ENCODE peak calls at places on chromosomes 13 and 19, in eight cellular contexts. M is central memory CD4-positive, alpha-beta T cell; C is SW 1271; K is SHP77; I is neural crest cell; X is AML-193; T is NCI-H2081; A is HEK293T. W is an unnamed sample.

GRCh38 chr13:99614465-99614885 is 113.2 kb downstream of the TM9SF2 start:
- DNase-seq in X (peak; percentile 71), I (no peak), A (no peak), C (no peak), T (no peak), M (peak; percentile 17), K (peak; percentile 62), W (peak; percentile 1)

GRCh38 chr13:76189882-76190519 is 553.9 kb downstream of the LMO7 start:
- DNase-seq in K (no peak), X (no peak), M (no peak), C (no peak), A (no peak), I (no peak), T (no peak), W (no peak)

GRCh38 chr13:20684535-20684934 is 19.0 kb upstream of the IL17D start:
- DNase-seq in K (no peak), T (no peak), A (no peak), I (no peak), C (no peak), M (no peak), X (no peak), W (no peak)

GRCh38 chr13:46113596-46113995 is 8.8 kb upstream of the CPB2 start:
- DNase-seq in K (no peak), X (no peak), C (no peak), I (no peak), M (no peak), A (no peak), T (no peak), W (no peak)

GRCh38 chr13:50529154-50529882 is 314.2 kb downstream of the DLEU7 start:
- DNase-seq in K (peak; percentile 89), I (no peak), C (no peak), T (peak; percentile 62), M (no peak), X (no peak), A (peak; percentile 69), W (peak; percentile 71)

GRCh38 chr19:13974073-13974472 is 21.8 kb downstream of the DCAF15 start:
- DNase-seq in C (peak; percentile 43), I (no peak), A (peak; percentile 53), M (peak; percentile 36), X (no peak), K (no peak), T (peak; percentile 13), W (no peak)

GRCh38 chr19:48501446-48501960 is 10.1 kb downstream of the LMTK3 start:
- DNase-seq in X (no peak), A (peak; percentile 68), I (no peak), K (peak; percentile 73), M (peak; percentile 66), T (no peak), C (peak; percentile 55), W (no peak)

GRCh38 chr13:90792335-90792734 is 555.2 kb upstream of the MIR17HG start:
- DNase-seq in A (no peak), C (no peak), M (no peak), I (no peak), T (no peak), K (no peak), X (no peak), W (no peak)

GRCh38 chr13:31246918-31247317 is 47.1 kb downstream of the B3GLCT start:
- DNase-seq in C (no peak), K (no peak), M (no peak), T (no peak), X (no peak), I (no peak), A (no peak), W (no peak)

GRCh38 chr19:29576761-29577661 is 29.1 kb upstream of the POP4 start:
- DNase-seq in T (no peak), K (no peak), I (no peak), C (no peak), A (no peak), M (no peak), X (no peak), W (no peak)

GRCh38 chr19:29308977-29309520 is 96.1 kb upstream of the UQCRFS1 start:
- DNase-seq in C (no peak), M (no peak), I (no peak), T (no peak), A (no peak), X (no peak), K (peak; percentile 46), W (no peak)

GRCh38 chr19:56117376-56117884 is 3.7 kb downstream of the ZNF787 start:
- DNase-seq in K (no peak), A (no peak), X (no peak), I (no peak), T (no peak), C (no peak), M (no peak), W (no peak)

GRCh38 chr13:111999352-111999751 is 67.6 kb upstream of the SOX1 start:
- DNase-seq in A (no peak), K (no peak), C (no peak), M (no peak), I (no peak), X (no peak), T (no peak), W (no peak)

GRCh38 chr13:96817336-96817941 is 176.8 kb downstream of the OXGR1 start:
- DNase-seq in C (peak; percentile 5), A (peak; percentile 7), T (peak; percentile 15), I (no peak), K (peak; percentile 30), M (no peak), X (no peak), W (no peak)

GRCh38 chr13:60572855-60573254 is 175.8 kb downstream of the TDRD3 start:
- DNase-seq in C (no peak), K (no peak), X (no peak), M (no peak), I (no peak), A (no peak), T (no peak), W (no peak)

GRCh38 chr13:50222569-50223332 is 207.5 kb downstream of the KCNRG start:
- DNase-seq in I (no peak), T (peak; percentile 67), A (peak; percentile 51), X (no peak), M (no peak), C (no peak), K (peak; percentile 68), W (no peak)

GRCh38 chr19:10352764-10353671 is 13.6 kb upstream of the ICAM3 start:
- DNase-seq in M (no peak), T (no peak), K (no peak), A (no peak), X (no peak), C (no peak), I (peak; percentile 59), W (no peak)

GRCh38 chr13:109567315-109567714 is 219.1 kb downstream of the IRS2 start:
- DNase-seq in M (no peak), X (no peak), T (no peak), K (no peak), C (no peak), A (no peak), I (no peak), W (no peak)

GRCh38 chr19:11587302-11587972 is 9.8 kb upstream of the ZNF627 start:
- DNase-seq in A (peak; percentile 85), T (peak; percentile 76), C (peak; percentile 82), M (peak; percentile 68), K (peak; percentile 59), I (peak; percentile 86), X (peak; percentile 58), W (peak; percentile 51)